ENCODE peak calls at places on chromosomes 7 and 10, in four cellular contexts. One of them, this sample, is unnamed.

GRCh38 chr10:1311707-1312106 is 255.5 kb downstream of the WDR37 start:
- DNase-seq in IMR-90: no peak
- DNase-seq in mesendoderm: no peak
- DNase-seq in H1: no peak
- DNase-seq in this sample: no peak

GRCh38 chr7:2360791-2361190 is 6.2 kb downstream of the EIF3B start:
- DNase-seq in IMR-90: peak
- DNase-seq in mesendoderm: no peak
- DNase-seq in H1: no peak
- DNase-seq in this sample: no peak

GRCh38 chr10:118842826-118843624 is 88.3 kb upstream of the CACUL1 start:
- DNase-seq in IMR-90: no peak
- DNase-seq in mesendoderm: no peak
- DNase-seq in H1: no peak
- DNase-seq in this sample: no peak

GRCh38 chr7:129295015-129295423 is 70.2 kb downstream of the AHCYL2 start:
- DNase-seq in IMR-90: peak
- DNase-seq in mesendoderm: no peak
- DNase-seq in H1: no peak
- DNase-seq in this sample: no peak

GRCh38 chr10:59299933-59300332 is 62.4 kb downstream of the FAM13C start:
- DNase-seq in IMR-90: no peak
- DNase-seq in mesendoderm: no peak
- DNase-seq in H1: no peak
- DNase-seq in this sample: no peak

GRCh38 chr7:74464931-74465906 is 11.5 kb downstream of the GTF2IRD1 start:
- DNase-seq in IMR-90: no peak
- DNase-seq in mesendoderm: no peak
- DNase-seq in H1: no peak
- DNase-seq in this sample: no peak

GRCh38 chr7:51785806-51786205 is 469.2 kb upstream of the COBL start:
- DNase-seq in IMR-90: no peak
- DNase-seq in mesendoderm: no peak
- DNase-seq in H1: no peak
- DNase-seq in this sample: no peak

GRCh38 chr7:42843209-42843800 is 68.6 kb downstream of the C7orf25 start:
- DNase-seq in IMR-90: peak
- DNase-seq in mesendoderm: peak
- DNase-seq in H1: no peak
- DNase-seq in this sample: peak

GRCh38 chr7:105678811-105679495 is 97.7 kb upstream of the EFCAB10 start:
- DNase-seq in IMR-90: peak
- DNase-seq in mesendoderm: peak
- DNase-seq in H1: no peak
- DNase-seq in this sample: no peak

GRCh38 chr7:66082886-66083415 is 7.3 kb downstream of the ASL start:
- DNase-seq in IMR-90: no peak
- DNase-seq in mesendoderm: no peak
- DNase-seq in H1: no peak
- DNase-seq in this sample: no peak
- H4K5ac ChIP-seq in IMR-90: no peak
- H4K5ac ChIP-seq in mesendoderm: no peak
- H4K5ac ChIP-seq in H1: no peak
- H4K5ac ChIP-seq in this sample: no peak

GRCh38 chr7:6646380-6646950 is 9.3 kb downstream of the ZNF316 start:
- DNase-seq in IMR-90: no peak
- DNase-seq in mesendoderm: no peak
- DNase-seq in H1: no peak
- DNase-seq in this sample: no peak
- H4K8ac ChIP-seq in IMR-90: no peak
- H4K8ac ChIP-seq in mesendoderm: no peak
- H4K8ac ChIP-seq in H1: no peak
- H4K8ac ChIP-seq in this sample: no peak

GRCh38 chr10:110483633-110484032 is 14.1 kb upstream of the DUSP5 start:
- DNase-seq in IMR-90: no peak
- DNase-seq in mesendoderm: peak
- DNase-seq in H1: no peak
- DNase-seq in this sample: no peak

GRCh38 chr10:110486680-110487410 is 10.9 kb upstream of the DUSP5 start:
- DNase-seq in IMR-90: no peak
- DNase-seq in mesendoderm: no peak
- DNase-seq in H1: no peak
- DNase-seq in this sample: no peak

GRCh38 chr10:110487411-110488123 is 10.1 kb upstream of the DUSP5 start:
- DNase-seq in IMR-90: peak
- DNase-seq in mesendoderm: peak
- DNase-seq in H1: no peak
- DNase-seq in this sample: peak

GRCh38 chr10:110488124-110488681 is 9.5 kb upstream of the DUSP5 start:
- DNase-seq in IMR-90: peak
- DNase-seq in mesendoderm: no peak
- DNase-seq in H1: no peak
- DNase-seq in this sample: no peak

GRCh38 chr10:110485541-110485940 is 12.2 kb upstream of the DUSP5 start:
- DNase-seq in IMR-90: no peak
- DNase-seq in mesendoderm: no peak
- DNase-seq in H1: no peak
- DNase-seq in this sample: no peak
- H4K5ac ChIP-seq in IMR-90: no peak
- H4K5ac ChIP-seq in mesendoderm: no peak
- H4K5ac ChIP-seq in H1: no peak
- H4K5ac ChIP-seq in this sample: no peak

GRCh38 chr7:8232999-8233847 is 28.7 kb downstream of the ICA1 start:
- DNase-seq in IMR-90: no peak
- DNase-seq in mesendoderm: peak
- DNase-seq in H1: no peak
- DNase-seq in this sample: no peak

GRCh38 chr7:8229927-8230326 is 32.0 kb downstream of the ICA1 start:
- DNase-seq in IMR-90: no peak
- DNase-seq in mesendoderm: no peak
- DNase-seq in H1: no peak
- DNase-seq in this sample: no peak

GRCh38 chr7:8228766-8229674 is 32.9 kb downstream of the ICA1 start:
- DNase-seq in IMR-90: no peak
- DNase-seq in mesendoderm: peak
- DNase-seq in H1: no peak
- DNase-seq in this sample: no peak

GRCh38 chr7:8226526-8226925 is 35.4 kb downstream of the ICA1 start:
- DNase-seq in IMR-90: no peak
- DNase-seq in mesendoderm: no peak
- DNase-seq in H1: no peak
- DNase-seq in this sample: no peak

DNA sequence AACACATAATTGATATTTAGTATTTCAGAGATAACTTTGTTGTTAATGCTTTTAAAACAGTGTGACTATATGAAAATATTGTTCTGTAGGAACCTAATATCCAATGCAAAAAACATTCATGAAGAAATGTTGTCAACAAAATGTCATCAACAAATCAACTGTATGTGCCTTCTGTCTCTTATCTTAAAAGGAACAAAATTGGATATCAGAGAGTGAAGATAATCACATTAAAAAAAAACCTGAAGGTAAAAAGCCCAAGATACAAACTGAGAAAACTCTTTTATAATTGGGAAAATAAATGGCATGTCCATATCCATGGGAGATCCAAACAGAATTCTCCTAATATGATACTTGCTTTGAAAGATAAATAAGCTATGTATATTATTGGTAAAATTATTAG is 33.9 kb downstream of the ICA1 start:
- DNase-seq in IMR-90: no peak
- DNase-seq in mesendoderm: no peak
- DNase-seq in H1: no peak
- DNase-seq in this sample: no peak
- H4K8ac ChIP-seq in IMR-90: no peak
- H4K8ac ChIP-seq in mesendoderm: no peak
- H4K8ac ChIP-seq in H1: no peak
- H4K8ac ChIP-seq in this sample: no peak

DNA sequence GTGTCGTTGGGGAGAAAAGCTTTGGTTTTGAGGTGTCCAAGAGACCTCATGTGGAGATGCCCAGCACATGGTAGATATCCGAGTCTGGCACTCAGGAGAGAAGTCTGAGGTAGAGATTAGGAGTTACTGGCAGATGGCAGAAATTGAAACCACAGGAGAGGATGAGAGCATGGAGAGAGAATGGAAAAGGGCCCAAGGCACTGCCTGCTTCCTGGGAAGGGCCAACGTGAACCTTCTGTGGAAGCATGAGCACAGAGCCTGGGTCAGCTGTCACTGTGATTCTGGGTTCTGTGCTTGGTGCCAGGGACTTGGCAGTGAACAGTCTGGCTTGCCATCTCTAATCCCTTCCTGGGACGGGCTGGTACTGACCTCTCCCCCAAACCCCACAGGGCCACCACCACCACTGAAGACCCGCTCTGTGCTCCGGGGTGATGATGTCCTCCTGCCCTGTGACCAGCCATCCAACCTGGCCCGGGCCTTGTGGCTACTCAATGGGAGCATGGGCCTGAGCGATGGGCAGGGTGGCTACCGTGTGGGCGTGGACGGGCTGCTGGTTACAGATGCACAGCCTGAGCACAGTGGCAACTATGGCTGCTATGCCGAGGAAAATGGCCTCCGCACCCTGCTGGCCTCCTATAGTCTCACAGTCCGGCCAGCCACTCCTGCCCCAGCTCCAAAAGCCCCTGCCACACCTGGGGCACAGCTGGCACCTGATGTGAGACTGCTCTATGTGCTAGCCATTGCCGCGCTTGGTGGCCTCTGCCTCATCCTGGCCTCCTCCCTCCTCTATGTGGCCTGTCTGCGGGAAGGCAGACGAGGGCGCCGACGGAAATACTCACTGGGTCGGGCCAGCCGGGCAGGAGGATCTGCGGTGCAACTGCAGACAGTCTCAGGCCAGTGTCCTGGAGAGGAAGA is 4.1 kb downstream of the MRPL43 start:
- DNase-seq in IMR-90: no peak
- DNase-seq in mesendoderm: no peak
- DNase-seq in H1: no peak
- DNase-seq in this sample: peak
- H4K5ac ChIP-seq in IMR-90: no peak
- H4K5ac ChIP-seq in mesendoderm: no peak
- H4K5ac ChIP-seq in H1: no peak
- H4K5ac ChIP-seq in this sample: no peak

DNA sequence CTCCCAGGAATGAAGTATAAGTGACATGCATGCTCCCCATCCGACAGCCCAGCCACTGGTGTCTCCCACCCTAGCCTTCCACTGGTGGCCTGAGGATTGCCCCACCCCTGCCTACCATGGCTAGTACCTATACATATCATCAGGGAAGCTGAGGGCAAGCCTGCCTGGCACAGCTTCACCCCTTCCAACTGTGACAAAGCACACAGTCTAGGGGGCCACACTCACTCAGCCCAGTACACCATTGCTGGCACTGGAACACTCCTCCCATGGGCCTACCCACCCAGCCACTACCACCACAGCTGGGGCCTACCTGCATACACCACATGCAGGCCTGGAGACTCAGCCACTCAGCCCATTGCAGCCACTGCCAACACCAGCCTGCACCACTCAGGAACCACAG is 393.1 kb upstream of the STEAP1 start:
- DNase-seq in IMR-90: no peak
- DNase-seq in mesendoderm: no peak
- DNase-seq in H1: no peak
- DNase-seq in this sample: no peak
- H4K8ac ChIP-seq in IMR-90: no peak
- H4K8ac ChIP-seq in mesendoderm: no peak
- H4K8ac ChIP-seq in H1: no peak
- H4K8ac ChIP-seq in this sample: no peak

DNA sequence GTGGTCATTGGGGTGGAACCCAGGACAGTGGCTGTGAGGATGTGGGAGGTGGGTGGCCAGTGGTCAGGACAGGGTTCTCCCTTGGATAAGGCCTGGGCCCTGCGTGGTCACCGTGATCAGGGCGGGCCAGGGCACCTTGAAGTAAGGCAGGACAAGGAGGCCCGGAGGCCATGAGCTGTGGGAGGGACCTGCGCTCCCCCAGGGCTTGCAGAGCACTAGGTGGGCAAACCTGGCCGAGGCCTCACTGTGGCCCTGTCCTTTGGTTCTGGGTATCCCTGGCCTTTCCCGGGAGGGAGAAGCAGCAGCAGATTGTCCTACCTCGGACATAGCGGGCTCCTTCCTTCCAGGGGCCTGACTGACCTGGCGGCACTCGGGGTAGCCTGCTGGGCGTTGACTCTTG is 144.8 kb upstream of the RET start:
- DNase-seq in IMR-90: no peak
- DNase-seq in mesendoderm: no peak
- DNase-seq in H1: no peak
- DNase-seq in this sample: no peak
- H4K5ac ChIP-seq in IMR-90: no peak
- H4K5ac ChIP-seq in mesendoderm: no peak
- H4K5ac ChIP-seq in H1: no peak
- H4K5ac ChIP-seq in this sample: no peak

This sample was measured in H9.